ENCODE peak calls at places on chromosome 7, in eight cellular contexts. One of them, this sample, is unnamed.

GRCh38 chr7:2009541-2010001 is 223.2 kb downstream of the MAD1L1 start:
- DNase-seq in caudate nucleus: peak; percentile 31
- DNase-seq in stimulated activated CD8-positive, alpha-beta memory T cell treated with anti-CD3 and anti-CD28 coated beads, Interleukin-15, amount 100 ng/mL, for 48 hours: no peak
- DNase-seq in HEK293T: no peak
- DNase-seq in CD8-positive, alpha-beta T cell: no peak
- DNase-seq in activated CD8-positive, alpha-beta memory T cell treated with anti-CD3 and anti-CD28 coated beads, Interleukin-2, amount 10 ng/mL, durations not matched to agents 7 days and 5 days: no peak
- DNase-seq in activated CD4-positive, alpha-beta T cell treated with anti-CD3 and anti-CD28 coated beads, Interleukin-2, amount 10 ng/mL, durations not matched to agents 7 days and 5 days: no peak
- DNase-seq in activated T-cell treated with anti-CD3 and anti-CD28 coated beads, Interleukin-2, amount 50 U/mL, for 24 hours: no peak
- DNase-seq in this sample: no peak

GRCh38 chr7:36440880-36441279 is 51.2 kb downstream of the ANLN start:
- DNase-seq in caudate nucleus: no peak
- DNase-seq in stimulated activated CD8-positive, alpha-beta memory T cell treated with anti-CD3 and anti-CD28 coated beads, Interleukin-15, amount 100 ng/mL, for 48 hours: no peak
- DNase-seq in HEK293T: peak; percentile 15
- DNase-seq in CD8-positive, alpha-beta T cell: no peak
- DNase-seq in activated CD8-positive, alpha-beta memory T cell treated with anti-CD3 and anti-CD28 coated beads, Interleukin-2, amount 10 ng/mL, durations not matched to agents 7 days and 5 days: no peak
- DNase-seq in activated CD4-positive, alpha-beta T cell treated with anti-CD3 and anti-CD28 coated beads, Interleukin-2, amount 10 ng/mL, durations not matched to agents 7 days and 5 days: no peak
- DNase-seq in activated T-cell treated with anti-CD3 and anti-CD28 coated beads, Interleukin-2, amount 50 U/mL, for 24 hours: no peak
- DNase-seq in this sample: no peak

GRCh38 chr7:120973849-120974248 is 14.7 kb upstream of the CPED1 start:
- DNase-seq in caudate nucleus: no peak
- DNase-seq in stimulated activated CD8-positive, alpha-beta memory T cell treated with anti-CD3 and anti-CD28 coated beads, Interleukin-15, amount 100 ng/mL, for 48 hours: no peak
- DNase-seq in HEK293T: no peak
- DNase-seq in CD8-positive, alpha-beta T cell: no peak
- DNase-seq in activated CD8-positive, alpha-beta memory T cell treated with anti-CD3 and anti-CD28 coated beads, Interleukin-2, amount 10 ng/mL, durations not matched to agents 7 days and 5 days: no peak
- DNase-seq in activated CD4-positive, alpha-beta T cell treated with anti-CD3 and anti-CD28 coated beads, Interleukin-2, amount 10 ng/mL, durations not matched to agents 7 days and 5 days: no peak
- DNase-seq in activated T-cell treated with anti-CD3 and anti-CD28 coated beads, Interleukin-2, amount 50 U/mL, for 24 hours: no peak
- DNase-seq in this sample: no peak

GRCh38 chr7:135769403-135769802 is 20.8 kb upstream of the FAM180A start:
- DNase-seq in caudate nucleus: no peak
- DNase-seq in stimulated activated CD8-positive, alpha-beta memory T cell treated with anti-CD3 and anti-CD28 coated beads, Interleukin-15, amount 100 ng/mL, for 48 hours: no peak
- DNase-seq in HEK293T: no peak
- DNase-seq in CD8-positive, alpha-beta T cell: no peak
- DNase-seq in activated CD8-positive, alpha-beta memory T cell treated with anti-CD3 and anti-CD28 coated beads, Interleukin-2, amount 10 ng/mL, durations not matched to agents 7 days and 5 days: no peak
- DNase-seq in activated CD4-positive, alpha-beta T cell treated with anti-CD3 and anti-CD28 coated beads, Interleukin-2, amount 10 ng/mL, durations not matched to agents 7 days and 5 days: no peak
- DNase-seq in activated T-cell treated with anti-CD3 and anti-CD28 coated beads, Interleukin-2, amount 50 U/mL, for 24 hours: no peak
- DNase-seq in this sample: no peak

GRCh38 chr7:94053532-94053931 is 49.4 kb upstream of the BET1 start:
- DNase-seq in caudate nucleus: no peak
- DNase-seq in stimulated activated CD8-positive, alpha-beta memory T cell treated with anti-CD3 and anti-CD28 coated beads, Interleukin-15, amount 100 ng/mL, for 48 hours: no peak
- DNase-seq in HEK293T: no peak
- DNase-seq in CD8-positive, alpha-beta T cell: no peak
- DNase-seq in activated CD8-positive, alpha-beta memory T cell treated with anti-CD3 and anti-CD28 coated beads, Interleukin-2, amount 10 ng/mL, durations not matched to agents 7 days and 5 days: no peak
- DNase-seq in activated CD4-positive, alpha-beta T cell treated with anti-CD3 and anti-CD28 coated beads, Interleukin-2, amount 10 ng/mL, durations not matched to agents 7 days and 5 days: no peak
- DNase-seq in activated T-cell treated with anti-CD3 and anti-CD28 coated beads, Interleukin-2, amount 50 U/mL, for 24 hours: no peak
- DNase-seq in this sample: no peak

GRCh38 chr7:53740971-53741370 is 705.5 kb downstream of the POM121L12 start:
- DNase-seq in caudate nucleus: no peak
- DNase-seq in stimulated activated CD8-positive, alpha-beta memory T cell treated with anti-CD3 and anti-CD28 coated beads, Interleukin-15, amount 100 ng/mL, for 48 hours: no peak
- DNase-seq in HEK293T: no peak
- DNase-seq in CD8-positive, alpha-beta T cell: no peak
- DNase-seq in activated CD8-positive, alpha-beta memory T cell treated with anti-CD3 and anti-CD28 coated beads, Interleukin-2, amount 10 ng/mL, durations not matched to agents 7 days and 5 days: no peak
- DNase-seq in activated CD4-positive, alpha-beta T cell treated with anti-CD3 and anti-CD28 coated beads, Interleukin-2, amount 10 ng/mL, durations not matched to agents 7 days and 5 days: no peak
- DNase-seq in activated T-cell treated with anti-CD3 and anti-CD28 coated beads, Interleukin-2, amount 50 U/mL, for 24 hours: no peak
- DNase-seq in this sample: no peak

GRCh38 chr7:36286241-36286640 is 103.4 kb upstream of the ANLN start:
- DNase-seq in caudate nucleus: no peak
- DNase-seq in stimulated activated CD8-positive, alpha-beta memory T cell treated with anti-CD3 and anti-CD28 coated beads, Interleukin-15, amount 100 ng/mL, for 48 hours: peak; percentile 41
- DNase-seq in HEK293T: no peak
- DNase-seq in CD8-positive, alpha-beta T cell: peak; percentile 56
- DNase-seq in activated CD8-positive, alpha-beta memory T cell treated with anti-CD3 and anti-CD28 coated beads, Interleukin-2, amount 10 ng/mL, durations not matched to agents 7 days and 5 days: peak; percentile 80
- DNase-seq in activated CD4-positive, alpha-beta T cell treated with anti-CD3 and anti-CD28 coated beads, Interleukin-2, amount 10 ng/mL, durations not matched to agents 7 days and 5 days: peak; percentile 87
- DNase-seq in activated T-cell treated with anti-CD3 and anti-CD28 coated beads, Interleukin-2, amount 50 U/mL, for 24 hours: peak; percentile 49
- DNase-seq in this sample: no peak

GRCh38 chr7:22591271-22591670 is 91.3 kb upstream of the STEAP1B start:
- DNase-seq in caudate nucleus: no peak
- DNase-seq in stimulated activated CD8-positive, alpha-beta memory T cell treated with anti-CD3 and anti-CD28 coated beads, Interleukin-15, amount 100 ng/mL, for 48 hours: no peak
- DNase-seq in HEK293T: no peak
- DNase-seq in CD8-positive, alpha-beta T cell: no peak
- DNase-seq in activated CD8-positive, alpha-beta memory T cell treated with anti-CD3 and anti-CD28 coated beads, Interleukin-2, amount 10 ng/mL, durations not matched to agents 7 days and 5 days: no peak
- DNase-seq in activated CD4-positive, alpha-beta T cell treated with anti-CD3 and anti-CD28 coated beads, Interleukin-2, amount 10 ng/mL, durations not matched to agents 7 days and 5 days: no peak
- DNase-seq in activated T-cell treated with anti-CD3 and anti-CD28 coated beads, Interleukin-2, amount 50 U/mL, for 24 hours: no peak
- DNase-seq in this sample: no peak

GRCh38 chr7:69365588-69366241 is 232.6 kb upstream of the AUTS2 start:
- DNase-seq in caudate nucleus: no peak
- DNase-seq in stimulated activated CD8-positive, alpha-beta memory T cell treated with anti-CD3 and anti-CD28 coated beads, Interleukin-15, amount 100 ng/mL, for 48 hours: no peak
- DNase-seq in HEK293T: peak; percentile 33
- DNase-seq in CD8-positive, alpha-beta T cell: no peak
- DNase-seq in activated CD8-positive, alpha-beta memory T cell treated with anti-CD3 and anti-CD28 coated beads, Interleukin-2, amount 10 ng/mL, durations not matched to agents 7 days and 5 days: no peak
- DNase-seq in activated CD4-positive, alpha-beta T cell treated with anti-CD3 and anti-CD28 coated beads, Interleukin-2, amount 10 ng/mL, durations not matched to agents 7 days and 5 days: no peak
- DNase-seq in activated T-cell treated with anti-CD3 and anti-CD28 coated beads, Interleukin-2, amount 50 U/mL, for 24 hours: no peak
- DNase-seq in this sample: peak; percentile 3

GRCh38 chr7:151982806-151983205 is 26.6 kb downstream of the GALNTL5 start:
- DNase-seq in caudate nucleus: no peak
- DNase-seq in stimulated activated CD8-positive, alpha-beta memory T cell treated with anti-CD3 and anti-CD28 coated beads, Interleukin-15, amount 100 ng/mL, for 48 hours: no peak
- DNase-seq in HEK293T: no peak
- DNase-seq in CD8-positive, alpha-beta T cell: no peak
- DNase-seq in activated CD8-positive, alpha-beta memory T cell treated with anti-CD3 and anti-CD28 coated beads, Interleukin-2, amount 10 ng/mL, durations not matched to agents 7 days and 5 days: no peak
- DNase-seq in activated CD4-positive, alpha-beta T cell treated with anti-CD3 and anti-CD28 coated beads, Interleukin-2, amount 10 ng/mL, durations not matched to agents 7 days and 5 days: no peak
- DNase-seq in activated T-cell treated with anti-CD3 and anti-CD28 coated beads, Interleukin-2, amount 50 U/mL, for 24 hours: no peak
- DNase-seq in this sample: no peak

GRCh38 chr7:129789652-129790051 is 163.1 kb downstream of the UBE2H start:
- DNase-seq in caudate nucleus: no peak
- DNase-seq in stimulated activated CD8-positive, alpha-beta memory T cell treated with anti-CD3 and anti-CD28 coated beads, Interleukin-15, amount 100 ng/mL, for 48 hours: no peak
- DNase-seq in HEK293T: no peak
- DNase-seq in CD8-positive, alpha-beta T cell: no peak
- DNase-seq in activated CD8-positive, alpha-beta memory T cell treated with anti-CD3 and anti-CD28 coated beads, Interleukin-2, amount 10 ng/mL, durations not matched to agents 7 days and 5 days: no peak
- DNase-seq in activated CD4-positive, alpha-beta T cell treated with anti-CD3 and anti-CD28 coated beads, Interleukin-2, amount 10 ng/mL, durations not matched to agents 7 days and 5 days: no peak
- DNase-seq in activated T-cell treated with anti-CD3 and anti-CD28 coated beads, Interleukin-2, amount 50 U/mL, for 24 hours: no peak
- DNase-seq in this sample: no peak

GRCh38 chr7:44969049-44969700 is 9.6 kb downstream of the MYO1G start:
- DNase-seq in caudate nucleus: no peak
- DNase-seq in stimulated activated CD8-positive, alpha-beta memory T cell treated with anti-CD3 and anti-CD28 coated beads, Interleukin-15, amount 100 ng/mL, for 48 hours: no peak
- DNase-seq in HEK293T: no peak
- DNase-seq in CD8-positive, alpha-beta T cell: no peak
- DNase-seq in activated CD8-positive, alpha-beta memory T cell treated with anti-CD3 and anti-CD28 coated beads, Interleukin-2, amount 10 ng/mL, durations not matched to agents 7 days and 5 days: no peak
- DNase-seq in activated CD4-positive, alpha-beta T cell treated with anti-CD3 and anti-CD28 coated beads, Interleukin-2, amount 10 ng/mL, durations not matched to agents 7 days and 5 days: no peak
- DNase-seq in activated T-cell treated with anti-CD3 and anti-CD28 coated beads, Interleukin-2, amount 50 U/mL, for 24 hours: no peak
- DNase-seq in this sample: no peak

GRCh38 chr7:81175291-81175942 is 256.6 kb upstream of the SEMA3C start:
- DNase-seq in caudate nucleus: no peak
- DNase-seq in stimulated activated CD8-positive, alpha-beta memory T cell treated with anti-CD3 and anti-CD28 coated beads, Interleukin-15, amount 100 ng/mL, for 48 hours: no peak
- DNase-seq in HEK293T: no peak
- DNase-seq in CD8-positive, alpha-beta T cell: no peak
- DNase-seq in activated CD8-positive, alpha-beta memory T cell treated with anti-CD3 and anti-CD28 coated beads, Interleukin-2, amount 10 ng/mL, durations not matched to agents 7 days and 5 days: no peak
- DNase-seq in activated CD4-positive, alpha-beta T cell treated with anti-CD3 and anti-CD28 coated beads, Interleukin-2, amount 10 ng/mL, durations not matched to agents 7 days and 5 days: no peak
- DNase-seq in activated T-cell treated with anti-CD3 and anti-CD28 coated beads, Interleukin-2, amount 50 U/mL, for 24 hours: no peak
- DNase-seq in this sample: no peak